ENCODE peak calls at places on chromosomes 6 and 20, in six cellular contexts. N is IMR-90; Z is GM03348; M is NT2/D1; H is esophagus squamous epithelium; I is stimulated activated CD8-positive, alpha-beta memory T cell treated with anti-CD3 and anti-CD28 coated beads, Interleukin-2, amount 100 ng/mL, for 1 hour. D is an unnamed sample.

GRCh38 chr6:43830775-43831174 is 60.8 kb downstream of the VEGFA start:
- DNase-seq in N (no peak), Z (no peak), M (no peak), H (no peak), I (no peak), D (no peak)

GRCh38 chr6:40852667-40853383 is 186.2 kb downstream of the UNC5CL start:
- DNase-seq in N (no peak), Z (peak), M (peak), H (no peak), I (no peak), D (no peak)

GRCh38 chr6:1952726-1953360 is 292.6 kb downstream of the GMDS start:
- DNase-seq in N (peak), Z (peak), M (no peak), H (no peak), I (no peak), D (no peak)

GRCh38 chr20:54320148-54320607 is 112.3 kb downstream of the PFDN4 start:
- DNase-seq in N (peak), Z (no peak), M (no peak), H (no peak), I (no peak), D (no peak)

GRCh38 chr6:146901940-146902816 is 302.0 kb upstream of the STXBP5 start:
- DNase-seq in N (peak), Z (no peak), M (no peak), H (no peak), I (no peak), D (no peak)

GRCh38 chr20:44231713-44232468 is 15.2 kb upstream of the GDAP1L1 start:
- DNase-seq in N (no peak), Z (no peak), M (peak), H (no peak), I (no peak), D (no peak)

GRCh38 chr6:3887150-3887700 is 38.1 kb downstream of the FAM50B start:
- DNase-seq in N (peak), Z (peak), M (no peak), H (no peak), I (no peak), D (no peak)

GRCh38 chr20:9884666-9885065 is 45.8 kb upstream of the PAK5 start:
- DNase-seq in N (peak), Z (no peak), M (no peak), H (no peak), I (no peak), D (no peak)

D was measured in immature natural killer cell.